ENCODE peak calls at places on chromosomes 11 and 22, in ten cellular contexts. B is stimulated activated CD8-positive, alpha-beta memory T cell treated with anti-CD3 and anti-CD28 coated beads, Interleukin-7, amount 100 ng/mL, for 1 hour; G is coronary artery; T is activated T-cell treated with anti-CD3 and anti-CD28 coated beads, Interleukin-2, amount 50 U/mL, for 1 hour; I is stimulated activated CD4-positive, alpha-beta T cell treated with anti-CD3 and anti-CD28 coated beads, Interleukin-1b, Interleukin-23, amount 100 ng/mL, for 4 hours; Q is cardiac muscle cell; J is NCI-H460; U is NCI-H2081; W is hippocampal formation; X is pons. Y is an unnamed sample.

GRCh38 chr22:48563966-48564330 is 1263.7 kb downstream of the BRD1 start:
- DNase-seq in X (no peak), T (no peak), Q (no peak), I (no peak), W (no peak), J (no peak), B (no peak), G (no peak), U (no peak), Y (no peak)

GRCh38 chr11:79342236-79342635 is 98.6 kb downstream of the TENM4 start:
- DNase-seq in G (no peak), B (no peak), T (no peak), U (no peak), W (no peak), I (no peak), X (no peak), Q (no peak), J (no peak), Y (no peak)

GRCh38 chr11:14347494-14347893 is 11.5 kb downstream of the RRAS2 start:
- DNase-seq in X (no peak), W (no peak), T (no peak), I (no peak), J (no peak), G (no peak), U (no peak), B (no peak), Q (no peak), Y (no peak)

GRCh38 chr11:59283825-59284772 is 71.4 kb upstream of the MPEG1 start:
- DNase-seq in I (peak), Q (peak), W (peak), B (no peak), G (no peak), J (peak), X (peak), U (peak), T (peak), Y (peak)

GRCh38 chr11:124376280-124376679 is 8.0 kb downstream of the OR8B2 start:
- DNase-seq in B (no peak), U (no peak), T (no peak), G (no peak), I (no peak), X (no peak), W (no peak), J (no peak), Q (no peak), Y (no peak)

GRCh38 chr11:130473795-130474377 is 25.4 kb downstream of the ADAMTS15 start:
- DNase-seq in J (no peak), X (no peak), W (no peak), B (no peak), Q (no peak), G (peak), T (no peak), U (no peak), I (no peak), Y (no peak)

GRCh38 chr11:93604276-93604675 is 57.2 kb upstream of the CEP295 start:
- DNase-seq in X (no peak), B (no peak), Q (no peak), I (no peak), J (no peak), G (no peak), W (no peak), T (no peak), U (no peak), Y (no peak)

GRCh38 chr22:39173787-39174497 is 21.5 kb upstream of the CBX7 start:
- DNase-seq in T (peak), B (peak), W (no peak), Q (peak), I (no peak), U (no peak), X (no peak), G (no peak), J (no peak), Y (no peak)

GRCh38 chr11:117834838-117835443 is 10.4 kb upstream of the FXYD2 start:
- DNase-seq in G (no peak), X (no peak), T (no peak), I (no peak), Q (no peak), W (no peak), B (no peak), U (no peak), J (no peak), Y (no peak)

GRCh38 chr11:69333906-69334305 is 40.0 kb downstream of the MYEOV start:
- DNase-seq in G (peak), X (no peak), U (no peak), J (no peak), Q (no peak), B (no peak), T (no peak), W (no peak), I (no peak), Y (no peak)

Y was measured in germinal center.